ENCODE peak calls at places on chromosomes 5 and 9, in six cellular contexts. One of them, this sample, is unnamed.

GRCh38 chr9:36929350-36929675 is 104.8 kb downstream of the PAX5 start:
- DNase-seq in stimulated activated CD4-positive, alpha-beta T cell treated with anti-CD3 and anti-CD28 coated beads, Interleukin-12 subunit alpha, Interleukin-12 subunit beta, amount 100 ng/mL, for 4 hours: no peak
- DNase-seq in activated effector memory CD4-positive, alpha-beta T cell treated with Interleukin-2 at 50 U/mL for 16 hours: no peak
- DNase-seq in CD8-positive, alpha-beta memory T cell: no peak
- DNase-seq in endothelial cell: no peak
- DNase-seq in prostate gland: no peak
- DNase-seq in this sample: no peak

GRCh38 chr9:112380102-112380581 is at the start of gene HSDL2:
- DNase-seq in stimulated activated CD4-positive, alpha-beta T cell treated with anti-CD3 and anti-CD28 coated beads, Interleukin-12 subunit alpha, Interleukin-12 subunit beta, amount 100 ng/mL, for 4 hours: peak
- DNase-seq in activated effector memory CD4-positive, alpha-beta T cell treated with Interleukin-2 at 50 U/mL for 16 hours: no peak
- DNase-seq in CD8-positive, alpha-beta memory T cell: peak
- DNase-seq in endothelial cell: no peak
- DNase-seq in prostate gland: no peak
- DNase-seq in this sample: no peak

GRCh38 chr5:53438486-53439472 is 41.6 kb upstream of the FST start:
- DNase-seq in stimulated activated CD4-positive, alpha-beta T cell treated with anti-CD3 and anti-CD28 coated beads, Interleukin-12 subunit alpha, Interleukin-12 subunit beta, amount 100 ng/mL, for 4 hours: no peak
- DNase-seq in activated effector memory CD4-positive, alpha-beta T cell treated with Interleukin-2 at 50 U/mL for 16 hours: no peak
- DNase-seq in CD8-positive, alpha-beta memory T cell: no peak
- DNase-seq in endothelial cell: no peak
- DNase-seq in prostate gland: no peak
- DNase-seq in this sample: peak

GRCh38 chr5:142175039-142175438 is 66.5 kb downstream of the NDFIP1 start:
- DNase-seq in stimulated activated CD4-positive, alpha-beta T cell treated with anti-CD3 and anti-CD28 coated beads, Interleukin-12 subunit alpha, Interleukin-12 subunit beta, amount 100 ng/mL, for 4 hours: no peak
- DNase-seq in activated effector memory CD4-positive, alpha-beta T cell treated with Interleukin-2 at 50 U/mL for 16 hours: no peak
- DNase-seq in CD8-positive, alpha-beta memory T cell: no peak
- DNase-seq in endothelial cell: no peak
- DNase-seq in prostate gland: no peak
- DNase-seq in this sample: no peak

GRCh38 chr9:94780516-94780950 is 54.0 kb downstream of the AOPEP start:
- DNase-seq in stimulated activated CD4-positive, alpha-beta T cell treated with anti-CD3 and anti-CD28 coated beads, Interleukin-12 subunit alpha, Interleukin-12 subunit beta, amount 100 ng/mL, for 4 hours: no peak
- DNase-seq in activated effector memory CD4-positive, alpha-beta T cell treated with Interleukin-2 at 50 U/mL for 16 hours: no peak
- DNase-seq in CD8-positive, alpha-beta memory T cell: no peak
- DNase-seq in endothelial cell: no peak
- DNase-seq in prostate gland: no peak
- DNase-seq in this sample: no peak

GRCh38 chr9:133714606-133715294 is 23.4 kb downstream of the SARDH start:
- DNase-seq in stimulated activated CD4-positive, alpha-beta T cell treated with anti-CD3 and anti-CD28 coated beads, Interleukin-12 subunit alpha, Interleukin-12 subunit beta, amount 100 ng/mL, for 4 hours: no peak
- DNase-seq in activated effector memory CD4-positive, alpha-beta T cell treated with Interleukin-2 at 50 U/mL for 16 hours: no peak
- DNase-seq in CD8-positive, alpha-beta memory T cell: no peak
- DNase-seq in endothelial cell: peak
- DNase-seq in prostate gland: no peak
- DNase-seq in this sample: no peak

GRCh38 chr5:171494452-171495121 is 75.1 kb downstream of the FGF18 start:
- DNase-seq in stimulated activated CD4-positive, alpha-beta T cell treated with anti-CD3 and anti-CD28 coated beads, Interleukin-12 subunit alpha, Interleukin-12 subunit beta, amount 100 ng/mL, for 4 hours: no peak
- DNase-seq in activated effector memory CD4-positive, alpha-beta T cell treated with Interleukin-2 at 50 U/mL for 16 hours: no peak
- DNase-seq in CD8-positive, alpha-beta memory T cell: no peak
- DNase-seq in endothelial cell: no peak
- DNase-seq in prostate gland: no peak
- DNase-seq in this sample: no peak

GRCh38 chr5:13809921-13810320 is 134.6 kb downstream of the DNAH5 start:
- DNase-seq in stimulated activated CD4-positive, alpha-beta T cell treated with anti-CD3 and anti-CD28 coated beads, Interleukin-12 subunit alpha, Interleukin-12 subunit beta, amount 100 ng/mL, for 4 hours: no peak
- DNase-seq in activated effector memory CD4-positive, alpha-beta T cell treated with Interleukin-2 at 50 U/mL for 16 hours: no peak
- DNase-seq in CD8-positive, alpha-beta memory T cell: no peak
- DNase-seq in endothelial cell: no peak
- DNase-seq in prostate gland: no peak
- DNase-seq in this sample: peak

GRCh38 chr5:155082401-155082800 is 68.8 kb downstream of the KIF4B start:
- DNase-seq in stimulated activated CD4-positive, alpha-beta T cell treated with anti-CD3 and anti-CD28 coated beads, Interleukin-12 subunit alpha, Interleukin-12 subunit beta, amount 100 ng/mL, for 4 hours: no peak
- DNase-seq in activated effector memory CD4-positive, alpha-beta T cell treated with Interleukin-2 at 50 U/mL for 16 hours: no peak
- DNase-seq in CD8-positive, alpha-beta memory T cell: no peak
- DNase-seq in endothelial cell: no peak
- DNase-seq in prostate gland: no peak
- DNase-seq in this sample: peak

GRCh38 chr9:94908583-94909249 is 182.2 kb downstream of the AOPEP start:
- DNase-seq in stimulated activated CD4-positive, alpha-beta T cell treated with anti-CD3 and anti-CD28 coated beads, Interleukin-12 subunit alpha, Interleukin-12 subunit beta, amount 100 ng/mL, for 4 hours: no peak
- DNase-seq in activated effector memory CD4-positive, alpha-beta T cell treated with Interleukin-2 at 50 U/mL for 16 hours: no peak
- DNase-seq in CD8-positive, alpha-beta memory T cell: no peak
- DNase-seq in endothelial cell: no peak
- DNase-seq in prostate gland: no peak
- DNase-seq in this sample: no peak

GRCh38 chr9:92164490-92164889 is 49.3 kb upstream of the SPTLC1 start:
- DNase-seq in stimulated activated CD4-positive, alpha-beta T cell treated with anti-CD3 and anti-CD28 coated beads, Interleukin-12 subunit alpha, Interleukin-12 subunit beta, amount 100 ng/mL, for 4 hours: no peak
- DNase-seq in activated effector memory CD4-positive, alpha-beta T cell treated with Interleukin-2 at 50 U/mL for 16 hours: no peak
- DNase-seq in CD8-positive, alpha-beta memory T cell: no peak
- DNase-seq in endothelial cell: no peak
- DNase-seq in prostate gland: no peak
- DNase-seq in this sample: no peak

GRCh38 chr5:56934325-56934724 is 17.6 kb downstream of the MIER3 start:
- DNase-seq in stimulated activated CD4-positive, alpha-beta T cell treated with anti-CD3 and anti-CD28 coated beads, Interleukin-12 subunit alpha, Interleukin-12 subunit beta, amount 100 ng/mL, for 4 hours: no peak
- DNase-seq in activated effector memory CD4-positive, alpha-beta T cell treated with Interleukin-2 at 50 U/mL for 16 hours: no peak
- DNase-seq in CD8-positive, alpha-beta memory T cell: no peak
- DNase-seq in endothelial cell: no peak
- DNase-seq in prostate gland: no peak
- DNase-seq in this sample: no peak

GRCh38 chr5:156240414-156240813 is 86.5 kb upstream of the SGCD start:
- DNase-seq in stimulated activated CD4-positive, alpha-beta T cell treated with anti-CD3 and anti-CD28 coated beads, Interleukin-12 subunit alpha, Interleukin-12 subunit beta, amount 100 ng/mL, for 4 hours: no peak
- DNase-seq in activated effector memory CD4-positive, alpha-beta T cell treated with Interleukin-2 at 50 U/mL for 16 hours: no peak
- DNase-seq in CD8-positive, alpha-beta memory T cell: no peak
- DNase-seq in endothelial cell: no peak
- DNase-seq in prostate gland: no peak
- DNase-seq in this sample: no peak

GRCh38 chr9:71608825-71609452 is 159.4 kb downstream of the CEMIP2 start:
- DNase-seq in stimulated activated CD4-positive, alpha-beta T cell treated with anti-CD3 and anti-CD28 coated beads, Interleukin-12 subunit alpha, Interleukin-12 subunit beta, amount 100 ng/mL, for 4 hours: no peak
- DNase-seq in activated effector memory CD4-positive, alpha-beta T cell treated with Interleukin-2 at 50 U/mL for 16 hours: no peak
- DNase-seq in CD8-positive, alpha-beta memory T cell: no peak
- DNase-seq in endothelial cell: no peak
- DNase-seq in prostate gland: no peak
- DNase-seq in this sample: no peak

GRCh38 chr5:95591490-95591901 is 28.4 kb upstream of the GPR150 start:
- DNase-seq in stimulated activated CD4-positive, alpha-beta T cell treated with anti-CD3 and anti-CD28 coated beads, Interleukin-12 subunit alpha, Interleukin-12 subunit beta, amount 100 ng/mL, for 4 hours: no peak
- DNase-seq in activated effector memory CD4-positive, alpha-beta T cell treated with Interleukin-2 at 50 U/mL for 16 hours: no peak
- DNase-seq in CD8-positive, alpha-beta memory T cell: no peak
- DNase-seq in endothelial cell: no peak
- DNase-seq in prostate gland: no peak
- DNase-seq in this sample: peak

GRCh38 chr5:89277791-89278190 is 394.8 kb upstream of the MEF2C start:
- DNase-seq in stimulated activated CD4-positive, alpha-beta T cell treated with anti-CD3 and anti-CD28 coated beads, Interleukin-12 subunit alpha, Interleukin-12 subunit beta, amount 100 ng/mL, for 4 hours: no peak
- DNase-seq in activated effector memory CD4-positive, alpha-beta T cell treated with Interleukin-2 at 50 U/mL for 16 hours: no peak
- DNase-seq in CD8-positive, alpha-beta memory T cell: no peak
- DNase-seq in endothelial cell: no peak
- DNase-seq in prostate gland: no peak
- DNase-seq in this sample: peak

GRCh38 chr9:110802416-110803035 is 133.9 kb downstream of the MUSK start:
- DNase-seq in stimulated activated CD4-positive, alpha-beta T cell treated with anti-CD3 and anti-CD28 coated beads, Interleukin-12 subunit alpha, Interleukin-12 subunit beta, amount 100 ng/mL, for 4 hours: no peak
- DNase-seq in activated effector memory CD4-positive, alpha-beta T cell treated with Interleukin-2 at 50 U/mL for 16 hours: no peak
- DNase-seq in CD8-positive, alpha-beta memory T cell: no peak
- DNase-seq in endothelial cell: no peak
- DNase-seq in prostate gland: no peak
- DNase-seq in this sample: no peak

GRCh38 chr5:178231736-178232123 is 872 bp downstream of the PHYKPL start:
- DNase-seq in stimulated activated CD4-positive, alpha-beta T cell treated with anti-CD3 and anti-CD28 coated beads, Interleukin-12 subunit alpha, Interleukin-12 subunit beta, amount 100 ng/mL, for 4 hours: no peak
- DNase-seq in activated effector memory CD4-positive, alpha-beta T cell treated with Interleukin-2 at 50 U/mL for 16 hours: no peak
- DNase-seq in CD8-positive, alpha-beta memory T cell: no peak
- DNase-seq in endothelial cell: no peak
- DNase-seq in prostate gland: no peak
- DNase-seq in this sample: no peak

GRCh38 chr5:72693001-72693442 is 123.4 kb upstream of the TNPO1 start:
- DNase-seq in stimulated activated CD4-positive, alpha-beta T cell treated with anti-CD3 and anti-CD28 coated beads, Interleukin-12 subunit alpha, Interleukin-12 subunit beta, amount 100 ng/mL, for 4 hours: no peak
- DNase-seq in activated effector memory CD4-positive, alpha-beta T cell treated with Interleukin-2 at 50 U/mL for 16 hours: no peak
- DNase-seq in CD8-positive, alpha-beta memory T cell: no peak
- DNase-seq in endothelial cell: no peak
- DNase-seq in prostate gland: no peak
- DNase-seq in this sample: no peak

GRCh38 chr9:95923794-95924193 is 48.3 kb downstream of the ERCC6L2 start:
- DNase-seq in stimulated activated CD4-positive, alpha-beta T cell treated with anti-CD3 and anti-CD28 coated beads, Interleukin-12 subunit alpha, Interleukin-12 subunit beta, amount 100 ng/mL, for 4 hours: no peak
- DNase-seq in activated effector memory CD4-positive, alpha-beta T cell treated with Interleukin-2 at 50 U/mL for 16 hours: no peak
- DNase-seq in CD8-positive, alpha-beta memory T cell: no peak
- DNase-seq in endothelial cell: no peak
- DNase-seq in prostate gland: no peak
- DNase-seq in this sample: no peak

GRCh38 chr5:66565878-66566277 is 30.3 kb upstream of the MAST4 start:
- DNase-seq in stimulated activated CD4-positive, alpha-beta T cell treated with anti-CD3 and anti-CD28 coated beads, Interleukin-12 subunit alpha, Interleukin-12 subunit beta, amount 100 ng/mL, for 4 hours: no peak
- DNase-seq in activated effector memory CD4-positive, alpha-beta T cell treated with Interleukin-2 at 50 U/mL for 16 hours: no peak
- DNase-seq in CD8-positive, alpha-beta memory T cell: no peak
- DNase-seq in endothelial cell: no peak
- DNase-seq in prostate gland: no peak
- DNase-seq in this sample: no peak

GRCh38 chr5:134255418-134256150 is 29.7 kb upstream of the PPP2CA start:
- DNase-seq in stimulated activated CD4-positive, alpha-beta T cell treated with anti-CD3 and anti-CD28 coated beads, Interleukin-12 subunit alpha, Interleukin-12 subunit beta, amount 100 ng/mL, for 4 hours: no peak
- DNase-seq in activated effector memory CD4-positive, alpha-beta T cell treated with Interleukin-2 at 50 U/mL for 16 hours: no peak
- DNase-seq in CD8-positive, alpha-beta memory T cell: no peak
- DNase-seq in endothelial cell: no peak
- DNase-seq in prostate gland: no peak
- DNase-seq in this sample: peak

GRCh38 chr5:36301858-36302603 is at the start of gene RANBP3L:
- DNase-seq in stimulated activated CD4-positive, alpha-beta T cell treated with anti-CD3 and anti-CD28 coated beads, Interleukin-12 subunit alpha, Interleukin-12 subunit beta, amount 100 ng/mL, for 4 hours: no peak
- DNase-seq in activated effector memory CD4-positive, alpha-beta T cell treated with Interleukin-2 at 50 U/mL for 16 hours: no peak
- DNase-seq in CD8-positive, alpha-beta memory T cell: no peak
- DNase-seq in endothelial cell: no peak
- DNase-seq in prostate gland: peak
- DNase-seq in this sample: peak